ENCODE peak calls at places on chromosomes 6 and 20, in seven cellular contexts. One of them, this sample, is unnamed.

GRCh38 chr20:18034039-18034438 is 23.7 kb downstream of the OVOL2 start:
- DNase-seq in anterior cingulate cortex: no peak
- DNase-seq in epithelial cell of proximal tubule: no peak
- DNase-seq in CD8-positive, alpha-beta memory T cell: no peak
- DNase-seq in NCI-H1105: no peak
- DNase-seq in CD4-positive, alpha-beta T cell: no peak
- DNase-seq in NCI-H1436 treated with DMSO at 0.1 percent for 48 hours: no peak
- DNase-seq in this sample: no peak

GRCh38 chr6:156787569-156788492 is 10.7 kb downstream of the ARID1B start:
- DNase-seq in NCI-H1436 treated with DMSO at 0.1 percent for 48 hours: no peak
- DNase-seq in CD8-positive, alpha-beta memory T cell: no peak
- DNase-seq in NCI-H1105: no peak
- DNase-seq in anterior cingulate cortex: no peak
- DNase-seq in CD4-positive, alpha-beta T cell: no peak
- DNase-seq in epithelial cell of proximal tubule: no peak
- DNase-seq in this sample: no peak

GRCh38 chr20:3276400-3277015 is 37.5 kb upstream of the SLC4A11 start:
- DNase-seq in epithelial cell of proximal tubule: no peak
- DNase-seq in NCI-H1436 treated with DMSO at 0.1 percent for 48 hours: no peak
- DNase-seq in CD4-positive, alpha-beta T cell: no peak
- DNase-seq in CD8-positive, alpha-beta memory T cell: no peak
- DNase-seq in anterior cingulate cortex: no peak
- DNase-seq in NCI-H1105: no peak
- DNase-seq in this sample: peak; percentile 16

GRCh38 chr6:56770011-56770520 is 127.4 kb upstream of the DST start:
- DNase-seq in NCI-H1105: no peak
- DNase-seq in epithelial cell of proximal tubule: no peak
- DNase-seq in NCI-H1436 treated with DMSO at 0.1 percent for 48 hours: no peak
- DNase-seq in CD8-positive, alpha-beta memory T cell: no peak
- DNase-seq in anterior cingulate cortex: no peak
- DNase-seq in CD4-positive, alpha-beta T cell: no peak
- DNase-seq in this sample: no peak

GRCh38 chr6:36129889-36130671 is at the start of gene MAPK13:
- DNase-seq in NCI-H1436 treated with DMSO at 0.1 percent for 48 hours: no peak
- DNase-seq in CD8-positive, alpha-beta memory T cell: no peak
- DNase-seq in CD4-positive, alpha-beta T cell: no peak
- DNase-seq in epithelial cell of proximal tubule: no peak
- DNase-seq in anterior cingulate cortex: no peak
- DNase-seq in NCI-H1105: peak; percentile 85
- DNase-seq in this sample: no peak

GRCh38 chr6:7650876-7651275 is 60.9 kb downstream of the SNRNP48 start:
- DNase-seq in epithelial cell of proximal tubule: no peak
- DNase-seq in NCI-H1436 treated with DMSO at 0.1 percent for 48 hours: no peak
- DNase-seq in CD4-positive, alpha-beta T cell: no peak
- DNase-seq in CD8-positive, alpha-beta memory T cell: no peak
- DNase-seq in anterior cingulate cortex: no peak
- DNase-seq in NCI-H1105: no peak
- DNase-seq in this sample: no peak

GRCh38 chr6:53038148-53038547 is 27.1 kb upstream of the FBXO9 start:
- DNase-seq in NCI-H1105: no peak
- DNase-seq in CD8-positive, alpha-beta memory T cell: no peak
- DNase-seq in epithelial cell of proximal tubule: no peak
- DNase-seq in CD4-positive, alpha-beta T cell: no peak
- DNase-seq in NCI-H1436 treated with DMSO at 0.1 percent for 48 hours: no peak
- DNase-seq in anterior cingulate cortex: no peak
- DNase-seq in this sample: no peak

GRCh38 chr20:44358776-44359175 is 3.3 kb downstream of the HNF4A start:
- DNase-seq in epithelial cell of proximal tubule: no peak
- DNase-seq in NCI-H1105: no peak
- DNase-seq in NCI-H1436 treated with DMSO at 0.1 percent for 48 hours: no peak
- DNase-seq in CD4-positive, alpha-beta T cell: no peak
- DNase-seq in anterior cingulate cortex: no peak
- DNase-seq in CD8-positive, alpha-beta memory T cell: no peak
- DNase-seq in this sample: no peak

GRCh38 chr6:37667050-37667814 is 30.5 kb downstream of the MDGA1 start:
- DNase-seq in epithelial cell of proximal tubule: no peak
- DNase-seq in NCI-H1436 treated with DMSO at 0.1 percent for 48 hours: no peak
- DNase-seq in CD8-positive, alpha-beta memory T cell: no peak
- DNase-seq in anterior cingulate cortex: no peak
- DNase-seq in CD4-positive, alpha-beta T cell: no peak
- DNase-seq in NCI-H1105: no peak
- DNase-seq in this sample: no peak

GRCh38 chr6:90694802-90695201 is 107.9 kb upstream of the MAP3K7 start:
- DNase-seq in CD8-positive, alpha-beta memory T cell: no peak
- DNase-seq in epithelial cell of proximal tubule: no peak
- DNase-seq in anterior cingulate cortex: no peak
- DNase-seq in NCI-H1105: no peak
- DNase-seq in CD4-positive, alpha-beta T cell: no peak
- DNase-seq in NCI-H1436 treated with DMSO at 0.1 percent for 48 hours: no peak
- DNase-seq in this sample: no peak

GRCh38 chr20:43982016-43982415 is 67.4 kb downstream of the TOX2 start:
- DNase-seq in NCI-H1105: no peak
- DNase-seq in epithelial cell of proximal tubule: no peak
- DNase-seq in CD4-positive, alpha-beta T cell: no peak
- DNase-seq in anterior cingulate cortex: no peak
- DNase-seq in NCI-H1436 treated with DMSO at 0.1 percent for 48 hours: no peak
- DNase-seq in CD8-positive, alpha-beta memory T cell: no peak
- DNase-seq in this sample: no peak